ENCODE peak calls at places on chromosome 9, in ten cellular contexts. U is MV-4-11; B is ELF-1; O is fibroblast of the conjunctiva; W is germinal center; F is T-helper 2 cell; K is activated CD8-positive, alpha-beta memory T cell treated with anti-CD3 and anti-CD28 coated beads for 48 hours; S is NCI-H1105; Q is HFF-Myc; H is cardiac septum. N is an unnamed sample.

GRCh38 chr9:83992407-83992806 is 11.8 kb downstream of the RMI1 start:
- DNase-seq in U (no peak), B (no peak), O (no peak), W (no peak), F (no peak), K (no peak), S (no peak), Q (no peak), H (no peak), N (no peak)

GRCh38 chr9:107732781-107733529 is 243.4 kb upstream of the KLF4 start:
- DNase-seq in U (no peak), B (no peak), O (peak), W (no peak), F (no peak), K (no peak), S (no peak), Q (no peak), H (no peak), N (no peak)

GRCh38 chr9:87749335-87750035 is 23.6 kb downstream of the CTSL start:
- DNase-seq in U (no peak), B (no peak), O (no peak), W (no peak), F (no peak), K (no peak), S (no peak), Q (no peak), H (no peak), N (no peak)

GRCh38 chr9:30075022-30075421 is 2309.4 kb upstream of the ACO1 start:
- DNase-seq in U (no peak), B (no peak), O (no peak), W (no peak), F (no peak), K (no peak), S (peak), Q (no peak), H (no peak), N (no peak)

GRCh38 chr9:21994526-21994995 is at the start of gene CDKN2B-AS1:
- DNase-seq in U (peak), B (peak), O (no peak), W (peak), F (peak), K (peak), S (peak), Q (no peak), H (no peak), N (no peak)

GRCh38 chr9:76658510-76659231 is 105.6 kb upstream of the PCA3 start:
- DNase-seq in U (peak), B (no peak), O (peak), W (peak), F (no peak), K (no peak), S (no peak), Q (peak), H (no peak), N (no peak)

GRCh38 chr9:122251351-122251750 is 13.3 kb downstream of the RBM18 start:
- DNase-seq in U (no peak), B (no peak), O (no peak), W (no peak), F (no peak), K (no peak), S (no peak), Q (no peak), H (no peak), N (no peak)

GRCh38 chr9:126860077-126860756 is at the start of gene ZBTB34:
- DNase-seq in U (peak), B (peak), O (no peak), W (peak), F (peak), K (peak), S (peak), Q (no peak), H (peak), N (no peak)

GRCh38 chr9:131831380-131832165 is 91.7 kb upstream of the RAPGEF1 start:
- DNase-seq in U (no peak), B (no peak), O (no peak), W (no peak), F (no peak), K (no peak), S (no peak), Q (no peak), H (no peak), N (no peak)

GRCh38 chr9:113011911-113012381 is at the start of gene ZNF883:
- DNase-seq in U (peak), B (peak), O (peak), W (peak), F (peak), K (no peak), S (peak), Q (peak), H (no peak), N (peak)

GRCh38 chr9:81685763-81686613 is 3.4 kb downstream of the TLE1 start:
- DNase-seq in U (no peak), B (no peak), O (no peak), W (no peak), F (no peak), K (no peak), S (no peak), Q (no peak), H (no peak), N (no peak)

GRCh38 chr9:100083448-100084144 is 15.2 kb downstream of the ERP44 start:
- DNase-seq in U (no peak), B (no peak), O (no peak), W (no peak), F (no peak), K (no peak), S (no peak), Q (no peak), H (no peak), N (no peak)

GRCh38 chr9:99807276-99807852 is 14.3 kb upstream of the NR4A3 start:
- DNase-seq in U (peak), B (peak), O (no peak), W (peak), F (peak), K (no peak), S (peak), Q (no peak), H (peak), N (no peak)

GRCh38 chr9:97848237-97848581 is 4.8 kb upstream of the FOXE1 start:
- DNase-seq in U (no peak), B (peak), O (no peak), W (no peak), F (no peak), K (no peak), S (no peak), Q (no peak), H (no peak), N (no peak)

GRCh38 chr9:97900738-97901565 is 21.3 kb downstream of the TRMO start:
- DNase-seq in U (peak), B (peak), O (no peak), W (peak), F (no peak), K (no peak), S (peak), Q (no peak), H (no peak), N (no peak)

GRCh38 chr9:89048611-89049010 is 57.3 kb downstream of the S1PR3 start:
- DNase-seq in U (no peak), B (no peak), O (no peak), W (no peak), F (no peak), K (no peak), S (no peak), Q (no peak), H (no peak), N (no peak)

GRCh38 chr9:83435301-83435700 is 102.9 kb downstream of the FRMD3 start:
- DNase-seq in U (peak), B (no peak), O (no peak), W (no peak), F (no peak), K (no peak), S (no peak), Q (no peak), H (no peak), N (no peak)

GRCh38 chr9:126420148-126420547 is 93.5 kb downstream of the MVB12B start:
- DNase-seq in U (no peak), B (no peak), O (no peak), W (no peak), F (no peak), K (no peak), S (no peak), Q (no peak), H (no peak), N (no peak)

GRCh38 chr9:136799079-136799853 is 3.1 kb downstream of the CCDC183 start:
- DNase-seq in U (no peak), B (no peak), O (no peak), W (no peak), F (no peak), K (no peak), S (peak), Q (no peak), H (no peak), N (no peak)

GRCh38 chr9:94082956-94083355 is 1.3 kb upstream of the PTPDC1 start:
- DNase-seq in U (no peak), B (no peak), O (no peak), W (no peak), F (no peak), K (no peak), S (no peak), Q (no peak), H (no peak), N (no peak)

GRCh38 chr9:135486267-135487065 is 6.9 kb downstream of the PPP1R26 start:
- DNase-seq in U (no peak), B (no peak), O (no peak), W (no peak), F (no peak), K (no peak), S (no peak), Q (no peak), H (no peak), N (no peak)

GRCh38 chr9:130018260-130018659 is 24.7 kb downstream of the FNBP1 start:
- DNase-seq in U (no peak), B (no peak), O (no peak), W (no peak), F (no peak), K (no peak), S (no peak), Q (no peak), H (no peak), N (no peak)

GRCh38 chr9:113541019-113541900 is 77.7 kb downstream of the RGS3 start:
- DNase-seq in U (peak), B (peak), O (peak), W (no peak), F (no peak), K (no peak), S (no peak), Q (no peak), H (peak), N (no peak)

GRCh38 chr9:88388886-88389617 is 808 bp downstream of the SPIN1 start:
- DNase-seq in U (peak), B (peak), O (peak), W (peak), F (peak), K (peak), S (peak), Q (no peak), H (peak), N (no peak)

GRCh38 chr9:109098221-109098959 is 21.4 kb downstream of the TMEM245 start:
- DNase-seq in U (no peak), B (peak), O (peak), W (no peak), F (no peak), K (no peak), S (no peak), Q (no peak), H (no peak), N (no peak)

GRCh38 chr9:96617439-96618185 is 2.0 kb downstream of the CDC14B start:
- DNase-seq in U (no peak), B (peak), O (no peak), W (no peak), F (no peak), K (no peak), S (no peak), Q (no peak), H (no peak), N (no peak)

GRCh38 chr9:32579706-32580331 is 6.9 kb upstream of the NDUFB6 start:
- DNase-seq in U (peak), B (peak), O (peak), W (peak), F (peak), K (peak), S (peak), Q (peak), H (no peak), N (peak)

GRCh38 chr9:99030082-99030481 is 74.8 kb upstream of the TGFBR1 start:
- DNase-seq in U (peak), B (no peak), O (peak), W (no peak), F (no peak), K (no peak), S (no peak), Q (peak), H (no peak), N (no peak)

GRCh38 chr9:110148384-110148783 is 59.6 kb downstream of the C9orf152 start:
- DNase-seq in U (peak), B (no peak), O (no peak), W (no peak), F (no peak), K (no peak), S (no peak), Q (no peak), H (no peak), N (no peak)

GRCh38 chr9:20513126-20513913 is 109.0 kb downstream of the MLLT3 start:
- DNase-seq in U (no peak), B (no peak), O (no peak), W (no peak), F (no peak), K (no peak), S (no peak), Q (no peak), H (no peak), N (no peak)